ENCODE peak calls at places on chromosomes 3 and 15, in seven cellular contexts. F is activated CD4-positive, alpha-beta T cell treated with anti-CD3 and anti-CD28 coated beads, Interleukin-2, amount 50 U/mL, for 48 hours; A is NCI-H1092 treated with DMSO at 0.1 percent for 48 hours; L is ELR; I is MCF 10A; Z is stimulated activated CD4-positive, alpha-beta T cell treated with anti-CD3 and anti-CD28 coated beads, Interleukin-12 subunit alpha, Interleukin-12 subunit beta, amount 100 ng/mL, for 4 hours; O is aorta. B is an unnamed sample.

GRCh38 chr15:63112871-63113270 is 8.8 kb upstream of the LACTB start:
- DNase-seq in F (no peak), A (no peak), L (no peak), I (no peak), Z (no peak), O (no peak), B (no peak)

GRCh38 chr3:10926831-10927521 is 65.6 kb upstream of the SLC6A1 start:
- DNase-seq in F (no peak), A (no peak), L (no peak), I (peak), Z (no peak), O (no peak), B (no peak)

GRCh38 chr15:56366211-56366610 is 985 bp downstream of the TEX9 start:
- DNase-seq in F (no peak), A (no peak), L (peak), I (no peak), Z (no peak), O (no peak), B (no peak)

GRCh38 chr3:65669163-65669875 is 369.4 kb downstream of the MAGI1 start:
- DNase-seq in F (no peak), A (no peak), L (no peak), I (peak), Z (no peak), O (no peak), B (no peak)

GRCh38 chr3:60053518-60054265 is 1003.9 kb upstream of the CFAP20DC start:
- DNase-seq in F (peak), A (no peak), L (no peak), I (peak), Z (peak), O (no peak), B (peak)

GRCh38 chr15:75062706-75063105 is 39.3 kb downstream of the PPCDC start:
- DNase-seq in F (peak), A (no peak), L (no peak), I (no peak), Z (no peak), O (no peak), B (no peak)

GRCh38 chr3:37130984-37131975 is 43.1 kb downstream of the LRRFIP2 start:
- DNase-seq in F (no peak), A (no peak), L (no peak), I (no peak), Z (no peak), O (no peak), B (no peak)

GRCh38 chr3:184539801-184540440 is 21.7 kb upstream of the EPHB3 start:
- DNase-seq in F (no peak), A (no peak), L (no peak), I (no peak), Z (no peak), O (peak), B (no peak)

GRCh38 chr3:94226058-94226457 is 163.2 kb downstream of the NSUN3 start:
- DNase-seq in F (no peak), A (no peak), L (peak), I (peak), Z (no peak), O (no peak), B (no peak)

GRCh38 chr3:123778991-123779622 is 105.0 kb downstream of the MYLK start:
- DNase-seq in F (no peak), A (no peak), L (no peak), I (no peak), Z (no peak), O (peak), B (no peak)

GRCh38 chr3:120039642-120040610 is 54.3 kb downstream of the GSK3B start:
- DNase-seq in F (no peak), A (no peak), L (peak), I (peak), Z (no peak), O (no peak), B (no peak)

GRCh38 chr15:85514413-85514812 is 134.0 kb downstream of the AKAP13 start:
- DNase-seq in F (no peak), A (no peak), L (no peak), I (no peak), Z (no peak), O (no peak), B (no peak)

GRCh38 chr15:91849749-91850161 is 3.8 kb upstream of the SLCO3A1 start:
- DNase-seq in F (peak), A (no peak), L (peak), I (peak), Z (no peak), O (no peak), B (no peak)

GRCh38 chr3:38008191-38008701 is 17.7 kb downstream of the VILL start:
- DNase-seq in F (no peak), A (no peak), L (no peak), I (no peak), Z (no peak), O (no peak), B (no peak)

GRCh38 chr3:140910860-140911259 is 30.8 kb upstream of the SLC25A36 start:
- DNase-seq in F (no peak), A (no peak), L (peak), I (no peak), Z (no peak), O (no peak), B (no peak)

GRCh38 chr3:7707192-7707591 is 794.4 kb upstream of the LMCD1 start:
- DNase-seq in F (no peak), A (no peak), L (no peak), I (no peak), Z (no peak), O (no peak), B (no peak)

GRCh38 chr3:98568402-98568801 is 25.0 kb downstream of the CPOX start:
- DNase-seq in F (no peak), A (no peak), L (no peak), I (no peak), Z (no peak), O (no peak), B (no peak)

GRCh38 chr15:101689901-101690300 is 34.4 kb downstream of the TARS3 start:
- DNase-seq in F (peak), A (no peak), L (peak), I (peak), Z (no peak), O (no peak), B (peak)

GRCh38 chr15:90264649-90265048 is 823 bp upstream of the NGRN start:
- DNase-seq in F (peak), A (no peak), L (peak), I (peak), Z (no peak), O (no peak), B (peak)

GRCh38 chr3:195715583-195716266 is 5.1 kb upstream of the MUC20 start:
- DNase-seq in F (peak), A (no peak), L (peak), I (peak), Z (peak), O (no peak), B (peak)

GRCh38 chr3:122609798-122610559 is 32.5 kb downstream of the PARP15 start:
- DNase-seq in F (peak), A (no peak), L (peak), I (peak), Z (no peak), O (no peak), B (peak)

GRCh38 chr3:120497318-120497717 is 46.5 kb upstream of the FSTL1 start:
- DNase-seq in F (no peak), A (no peak), L (peak), I (peak), Z (no peak), O (no peak), B (no peak)

GRCh38 chr15:92140802-92141201 is 252.9 kb upstream of the ST8SIA2 start:
- DNase-seq in F (no peak), A (no peak), L (no peak), I (no peak), Z (no peak), O (no peak), B (no peak)